ENCODE peak calls at places on chromosomes 6 and 20, in five cellular contexts. One of them, this sample, is unnamed.

GRCh38 chr6:152206072-152206818 is 398.8 kb downstream of the ESR1 start:
- DNase-seq in pons: peak
- DNase-seq in Calu3: peak
- DNase-seq in GM06990: no peak
- DNase-seq in islet precursor cell: peak
- DNase-seq in this sample: no peak

GRCh38 chr20:62119101-62119500 is 3.2 kb upstream of the LSM14B start:
- DNase-seq in pons: no peak
- DNase-seq in GM06990: no peak
- DNase-seq in islet precursor cell: no peak
- DNase-seq in Calu3: no peak
- DNase-seq in this sample: no peak

GRCh38 chr20:46814366-46815232 is 80.0 kb upstream of the EYA2 start:
- DNase-seq in GM06990: no peak
- DNase-seq in islet precursor cell: peak
- DNase-seq in pons: no peak
- DNase-seq in Calu3: peak
- DNase-seq in this sample: no peak

GRCh38 chr6:150900049-150900448 is 34.5 kb downstream of the MTHFD1L start:
- DNase-seq in pons: no peak
- DNase-seq in islet precursor cell: no peak
- DNase-seq in GM06990: no peak
- DNase-seq in Calu3: no peak
- DNase-seq in this sample: no peak

GRCh38 chr20:44489931-44490330 is 14.3 kb downstream of the TTPAL start:
- DNase-seq in GM06990: no peak
- DNase-seq in pons: no peak
- DNase-seq in islet precursor cell: no peak
- DNase-seq in Calu3: no peak
- DNase-seq in this sample: no peak

GRCh38 chr20:62362991-62363919 is 3.9 kb downstream of the LAMA5 start:
- DNase-seq in Calu3: peak
- DNase-seq in GM06990: no peak
- DNase-seq in islet precursor cell: peak
- DNase-seq in pons: no peak
- DNase-seq in this sample: peak

GRCh38 chr6:97915537-97915936 is 632.5 kb upstream of the MMS22L start:
- DNase-seq in Calu3: no peak
- DNase-seq in pons: no peak
- DNase-seq in islet precursor cell: no peak
- DNase-seq in GM06990: no peak
- DNase-seq in this sample: no peak

GRCh38 chr6:43264599-43264998 is 21.3 kb downstream of the TTBK1 start:
- DNase-seq in GM06990: no peak
- DNase-seq in islet precursor cell: no peak
- DNase-seq in Calu3: no peak
- DNase-seq in pons: no peak
- DNase-seq in this sample: no peak

GRCh38 chr6:168197636-168198301 is 118.8 kb upstream of the FRMD1 start:
- DNase-seq in pons: no peak
- DNase-seq in Calu3: no peak
- DNase-seq in GM06990: no peak
- DNase-seq in islet precursor cell: peak
- DNase-seq in this sample: no peak

GRCh38 chr6:163327936-163328335 is 86.6 kb upstream of the QKI start:
- DNase-seq in GM06990: no peak
- DNase-seq in islet precursor cell: no peak
- DNase-seq in pons: no peak
- DNase-seq in Calu3: no peak
- DNase-seq in this sample: no peak